ENCODE peak calls at places on chromosomes 11 and 22, in seven cellular contexts. B is CD8-positive, alpha-beta memory T cell; M is left ventricle myocardium inferior; J is fibroblast of lung; H is BE2C; K is pancreas; U is upper lobe of right lung. O is an unnamed sample. For H3K4me1 and H3K36me3, the result is how much of the 10 kb centered on the place peaks cover.

GRCh38 chr11:46522682-46523281 is 71.0 kb downstream of the AMBRA1 start:
- DNase-seq in B (no peak), M (no peak), J (no peak), H (no peak), K (no peak), U (no peak), O (no peak)

GRCh38 chr11:43681543-43681942 is 1.0 kb downstream of the HSD17B12 start:
- DNase-seq in B (no peak), M (no peak), J (peak), H (no peak), K (no peak), U (no peak), O (no peak)

GRCh38 chr11:129723964-129724291 is 91.7 kb upstream of the TMEM45B start:
- DNase-seq in B (no peak), M (no peak), J (no peak), H (no peak), K (no peak), U (no peak), O (no peak)

GRCh38 chr11:124766156-124766555 is 4.1 kb upstream of the ESAM start:
- DNase-seq in B (no peak), M (no peak), J (no peak), H (no peak), K (no peak), U (no peak), O (no peak)

GRCh38 chr11:67240575-67241389 is 25.5 kb upstream of the GRK2 start:
- DNase-seq in B (peak), M (peak), J (peak), H (peak), K (peak), U (peak), O (peak)

GRCh38 chr11:118194835-118195627 is 18.6 kb upstream of the SCN2B start:
- DNase-seq in B (no peak), M (peak), J (peak), H (no peak), K (peak), U (peak), O (no peak)

GRCh38 chr11:19337779-19338178 is 97.0 kb upstream of the E2F8 start:
- DNase-seq in B (no peak), M (no peak), J (no peak), H (no peak), K (no peak), U (no peak), O (no peak)

GRCh38 chr11:15006139-15006759 is 34.1 kb upstream of the CALCA start:
- DNase-seq in B (no peak), M (no peak), J (peak), H (no peak), K (no peak), U (no peak), O (no peak)

GRCh38 chr22:45271667-45272188 is 13.0 kb upstream of the UPK3A start:
- DNase-seq in B (no peak), M (peak), J (peak), H (no peak), K (no peak), U (no peak), O (peak)

GRCh38 chr11:18792827-18793226 is 1.2 kb upstream of the PTPN5 start:
- DNase-seq in B (no peak), M (no peak), J (no peak), H (no peak), K (no peak), U (no peak), O (no peak)

GRCh38 chr11:41983458-41983857 is 524.0 kb upstream of the LRRC4C start:
- DNase-seq in B (no peak), M (no peak), J (no peak), H (no peak), K (no peak), U (no peak), O (no peak)

GRCh38 chr11:117096140-117096972 is 1.9 kb downstream of the SIK3 start:
- DNase-seq in B (no peak), M (no peak), J (peak), H (peak), K (no peak), U (no peak), O (no peak)

GRCh38 chr11:23564370-23564769 is 704.1 kb upstream of the CCDC179 start:
- DNase-seq in B (no peak), M (no peak), J (no peak), H (no peak), K (no peak), U (no peak), O (no peak)

GRCh38 chr22:37999236-37999635 is 14.9 kb upstream of the SOX10 start:
- DNase-seq in B (no peak), M (no peak), J (no peak), H (no peak), K (no peak), U (no peak), O (no peak)

GRCh38 chr11:104581246-104581980 is 316.8 kb downstream of the CASP12 start:
- DNase-seq in B (no peak), M (no peak), J (peak), H (no peak), K (no peak), U (no peak), O (no peak)

GRCh38 chr11:88122956-88123355 is 52.3 kb downstream of the RAB38 start:
- DNase-seq in B (no peak), M (no peak), J (no peak), H (no peak), K (no peak), U (no peak), O (no peak)

GRCh38 chr11:12674936-12675696 is 895 bp downstream of the TEAD1 start:
- DNase-seq in B (no peak), M (peak), J (peak), H (no peak), K (no peak), U (peak), O (peak)

GRCh38 chr11:14414470-14415461 is 55.8 kb upstream of the RRAS2 start:
- DNase-seq in B (peak), M (no peak), J (peak), H (no peak), K (no peak), U (no peak), O (no peak)

GRCh38 chr11:132471491-132471890 is 1060.8 kb downstream of the OPCML start:
- DNase-seq in B (no peak), M (no peak), J (no peak), H (no peak), K (no peak), U (no peak), O (no peak)

GRCh38 chr22:26017932-26018331 is 151.3 kb upstream of the SEZ6L start:
- DNase-seq in B (no peak), M (no peak), J (no peak), H (no peak), K (no peak), U (no peak), O (no peak)

GRCh38 chr22:37910863-37911262 is 4.8 kb downstream of the MICALL1 start:
- DNase-seq in B (no peak), M (no peak), J (no peak), H (no peak), K (no peak), U (no peak), O (no peak)

GRCh38 chr11:121656333-121657090 is 203.7 kb upstream of the SORL1-AS1 start:
- DNase-seq in B (no peak), M (peak), J (no peak), H (no peak), K (no peak), U (no peak), O (no peak)

DNA sequence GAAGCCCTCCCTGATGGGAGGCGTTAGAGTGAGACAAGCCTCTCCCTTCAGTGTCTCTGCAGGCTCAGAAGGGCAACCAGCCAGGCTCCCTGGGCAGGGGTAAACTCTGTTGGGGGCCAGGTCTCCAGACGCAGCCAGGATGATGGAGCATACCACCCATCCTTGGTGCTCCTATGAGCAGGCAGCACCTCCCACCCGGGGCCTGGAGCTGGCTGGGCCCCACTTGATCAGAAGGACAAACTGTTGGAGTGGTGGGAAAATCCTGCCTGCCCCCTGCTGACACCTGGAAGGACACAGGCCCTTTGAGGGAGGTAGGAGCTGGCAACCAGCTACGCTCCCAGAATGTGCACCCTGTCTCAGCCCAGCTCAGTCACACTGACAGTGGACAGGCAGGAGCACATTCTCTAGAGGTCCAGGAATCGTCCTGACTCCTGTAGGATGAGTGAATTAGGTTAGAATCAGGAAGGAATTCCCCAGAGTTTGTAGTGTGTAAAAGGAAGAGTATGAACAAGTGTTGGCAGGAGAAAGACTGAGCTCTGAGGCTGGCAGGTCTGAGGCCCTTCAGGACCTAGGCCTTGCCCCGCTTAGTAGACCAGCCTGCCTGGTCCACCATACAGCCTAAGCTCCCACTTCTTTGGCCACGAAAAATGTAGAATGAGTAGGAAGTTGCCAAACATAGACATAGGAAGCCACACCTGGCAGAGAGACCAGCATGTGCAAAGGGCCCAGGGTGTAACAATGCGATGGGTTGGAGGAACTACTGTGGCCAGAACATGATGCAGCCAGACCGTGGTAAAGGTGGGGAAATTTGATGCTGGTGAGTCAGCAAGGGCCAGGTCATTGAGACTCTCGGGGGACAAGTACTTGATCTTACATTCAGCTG is 19.1 kb downstream of the ARHGEF17 start:
- DNase-seq in B (no peak), M (no peak), J (peak), H (no peak), K (no peak), U (no peak), O (no peak)
- H3K4me1 ChIP-seq in B (under half), M (half or more), J (half or more), H (half or more), K (under half), U (half or more), O (under half)

DNA sequence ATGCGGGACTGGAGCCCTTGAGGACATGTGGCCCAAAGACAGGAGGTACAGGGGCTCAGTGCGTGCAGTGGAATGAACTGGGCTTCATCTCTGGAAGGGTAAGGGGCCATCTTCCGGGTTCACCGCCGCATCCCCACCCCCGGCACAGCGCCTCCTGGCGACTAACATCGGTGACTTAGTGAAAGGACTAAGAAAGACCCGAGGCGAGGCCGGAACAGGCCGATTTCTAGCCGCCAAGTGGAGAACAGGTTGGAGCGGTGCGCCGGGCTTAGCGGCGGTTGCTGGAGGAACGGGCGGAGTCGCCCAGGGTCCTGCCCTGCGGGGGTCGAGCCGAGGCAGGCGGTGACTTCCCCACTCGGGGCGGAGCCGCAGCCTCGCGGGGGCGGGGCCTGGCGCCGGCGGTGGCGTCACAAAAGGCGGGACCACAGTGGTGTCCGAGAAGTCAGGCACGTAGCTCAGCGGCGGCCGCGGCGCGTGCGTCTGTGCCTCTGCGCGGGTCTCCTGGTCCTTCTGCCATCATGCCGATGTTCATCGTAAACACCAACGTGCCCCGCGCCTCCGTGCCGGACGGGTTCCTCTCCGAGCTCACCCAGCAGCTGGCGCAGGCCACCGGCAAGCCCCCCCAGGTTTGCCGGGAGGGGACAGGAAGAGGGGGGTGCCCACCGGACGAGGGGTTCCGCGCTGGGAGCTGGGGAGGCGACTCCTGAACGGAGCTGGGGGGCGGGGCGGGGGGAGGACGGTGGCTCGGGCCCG is at the start of gene MIF:
- DNase-seq in B (peak), M (peak), J (peak), H (peak), K (peak), U (peak), O (peak)
- H3K4me3 ChIP-seq in B (peak), M (peak), J (peak), H (peak), K (peak), U (peak), O (peak)

DNA sequence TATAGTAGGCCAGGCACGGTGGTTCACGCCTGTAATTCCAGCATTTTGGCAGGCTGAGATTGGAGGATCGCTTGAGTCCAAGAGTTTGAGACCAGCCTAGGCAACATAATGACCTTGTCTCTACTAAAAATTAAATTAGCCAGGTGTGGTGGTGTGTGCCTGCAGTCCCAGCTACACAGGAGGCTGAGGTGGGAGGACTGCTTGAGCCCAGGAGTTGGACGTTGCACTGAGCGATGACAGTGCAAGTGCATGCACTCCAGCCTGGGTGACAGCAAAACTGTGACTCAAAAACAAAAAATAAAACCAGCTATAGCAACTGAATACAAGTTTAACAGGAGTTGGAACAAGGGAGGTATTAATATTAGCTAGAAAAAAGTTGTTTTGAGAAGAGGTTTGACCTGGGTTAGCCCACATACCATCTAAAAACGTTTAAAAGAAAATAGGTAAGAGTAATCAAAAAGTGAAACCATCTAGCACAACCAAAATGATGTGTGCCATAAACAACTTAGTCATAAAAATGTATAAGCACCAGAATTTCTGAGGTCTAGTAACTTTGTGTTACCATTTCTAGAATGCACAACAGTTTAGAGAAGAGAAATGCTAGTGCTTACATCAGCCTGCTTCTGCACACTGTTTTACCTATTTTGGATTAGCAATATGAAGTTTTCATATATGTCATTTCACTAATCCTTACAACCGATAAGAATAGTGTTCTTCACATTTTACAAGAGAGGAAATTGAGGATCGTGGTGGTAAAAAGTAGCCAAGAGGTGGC is 26.5 kb downstream of the NARS2 start:
- DNase-seq in B (no peak), M (no peak), J (no peak), H (no peak), K (no peak), U (no peak), O (no peak)
- H3K36me3 ChIP-seq in B (under half), M (under half), J (under half), H (under half), K (under half), U (under half), O (under half)

DNA sequence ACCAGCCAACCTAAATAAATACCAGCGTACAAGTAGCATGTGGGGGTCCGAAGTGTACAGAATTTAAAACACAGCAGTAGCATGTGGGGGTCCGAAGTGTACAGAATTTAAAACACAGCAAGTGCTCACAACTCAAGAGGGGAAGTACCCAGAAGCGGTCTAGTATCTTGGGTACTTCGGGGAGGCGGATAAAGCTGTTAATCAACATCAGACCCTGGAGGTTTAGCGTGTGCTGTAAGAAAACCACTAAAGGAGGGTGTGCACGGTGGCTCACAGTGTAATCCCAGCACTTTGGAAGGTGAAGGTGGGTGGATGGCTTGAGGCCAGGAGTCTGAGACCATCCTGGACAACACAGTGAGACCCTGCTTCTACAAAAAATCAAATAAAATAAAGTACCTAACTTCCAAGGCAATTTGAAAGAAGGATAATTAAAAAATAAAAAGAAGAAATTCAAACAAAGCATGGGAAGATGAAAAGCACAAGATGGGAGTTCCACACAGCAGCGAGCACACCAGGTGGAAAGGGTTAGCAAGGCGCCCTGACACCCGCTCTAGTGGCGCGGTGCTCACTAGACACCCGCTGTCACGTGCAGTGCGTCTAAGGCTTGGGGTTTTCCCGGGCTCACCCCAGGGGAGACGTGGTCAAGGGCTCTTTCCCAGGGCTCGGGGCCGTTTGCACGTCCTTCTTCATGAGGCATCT is 35.0 kb upstream of the MOB2 start:
- DNase-seq in B (no peak), M (no peak), J (no peak), H (no peak), K (no peak), U (no peak), O (no peak)
- H3K4me1 ChIP-seq in B (under half), M (half or more), J (under half), H (under half), K (under half), U (under half), O (under half)

GRCh38 chr22:29607426-29607825 is 4.0 kb downstream of the NF2 start:
- DNase-seq in B (no peak), M (no peak), J (no peak), H (no peak), K (no peak), U (no peak), O (no peak)
- H3K4me3 ChIP-seq in B (no peak), M (no peak), J (no peak), H (no peak), K (no peak), U (no peak), O (no peak)

DNA sequence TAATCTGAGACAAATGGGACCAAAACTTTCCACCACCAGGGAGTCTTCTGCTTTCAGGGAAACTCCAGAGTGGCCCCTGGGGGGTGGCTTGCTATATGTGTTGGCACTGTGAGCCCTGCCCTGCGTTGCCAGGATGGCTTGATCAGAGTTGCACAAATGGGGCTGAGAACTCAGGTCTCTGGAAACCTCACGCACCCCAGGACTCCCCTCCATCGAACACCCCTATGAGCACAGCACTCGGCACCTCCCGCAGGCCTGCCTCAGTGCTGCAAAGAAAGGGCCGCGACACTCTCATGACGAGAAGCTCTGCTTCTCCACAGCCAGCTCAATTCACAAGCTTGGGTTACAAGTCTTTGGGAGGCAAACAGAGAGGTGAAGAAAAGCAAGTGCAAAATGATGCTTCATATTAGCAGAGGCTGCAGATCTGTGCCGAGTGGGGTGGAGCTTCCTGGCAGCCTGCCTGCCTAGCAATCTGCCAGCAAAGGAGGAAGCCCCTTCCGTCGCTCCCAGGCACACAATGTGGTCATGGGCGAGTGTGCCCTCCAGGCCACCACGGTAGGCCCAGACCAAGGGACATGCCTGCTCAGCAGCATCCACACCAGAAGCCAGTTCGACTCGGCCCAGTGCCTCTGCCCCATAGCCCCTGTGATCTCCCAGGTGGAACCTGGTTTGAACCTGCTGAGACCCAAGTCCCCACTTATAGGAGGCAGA is 55.7 kb downstream of the MYH9 start:
- DNase-seq in B (peak), M (peak), J (peak), H (peak), K (no peak), U (peak), O (no peak)
- H3K36me3 ChIP-seq in B (under half), M (under half), J (under half), H (under half), K (under half), U (half or more), O (half or more)

GRCh38 chr11:62539238-62539925 is 7.2 kb downstream of the AHNAK start:
- DNase-seq in B (peak), M (peak), J (peak), H (peak), K (peak), U (peak), O (no peak)

GRCh38 chr11:62538470-62539237 is 8.0 kb downstream of the AHNAK start:
- DNase-seq in B (no peak), M (no peak), J (no peak), H (no peak), K (no peak), U (no peak), O (no peak)

GRCh38 chr11:62542111-62542745 is 4.4 kb downstream of the AHNAK start:
- DNase-seq in B (no peak), M (no peak), J (no peak), H (no peak), K (no peak), U (no peak), O (no peak)

GRCh38 chr11:62542750-62543567 is 3.6 kb downstream of the AHNAK start:
- DNase-seq in B (peak), M (peak), J (peak), H (peak), K (peak), U (peak), O (peak)

GRCh38 chr11:62540804-62541671 is 5.6 kb downstream of the AHNAK start:
- DNase-seq in B (no peak), M (peak), J (no peak), H (no peak), K (no peak), U (no peak), O (no peak)
- H3K4me1 ChIP-seq in B (half or more), M (half or more), J (under half), H (under half), K (under half), U (half or more), O (under half)

O was measured in HAP-1.